ENCODE peak calls at places on chromosome 3, in eight cellular contexts. P is CD8-positive, alpha-beta T cell; Z is body of pancreas; M is prostate gland; G is left ventricle myocardium inferior; D is breast epithelium; T is colonic mucosa; R is bronchial epithelial cell. H is an unnamed sample.

GRCh38 chr3:2870714-2871353 is 239.3 kb downstream of the IL5RA start:
- DNase-seq in P (no peak), Z (no peak), M (no peak), G (no peak), D (no peak), T (no peak), R (peak; percentile 11), H (no peak)

GRCh38 chr3:150917941-150918340 is 12.7 kb upstream of the MINDY4B start:
- DNase-seq in P (no peak), Z (no peak), M (no peak), G (no peak), D (no peak), T (no peak), R (peak; percentile 25), H (no peak)

GRCh38 chr3:169661567-169662214 is 1.8 kb downstream of the MECOM start:
- DNase-seq in P (no peak), Z (peak; percentile 50), M (no peak), G (peak; percentile 41), D (no peak), T (peak; percentile 56), R (peak; percentile 47), H (no peak)

GRCh38 chr3:196097373-196098154 is 15.7 kb upstream of the TFRC start:
- DNase-seq in P (no peak), Z (no peak), M (no peak), G (no peak), D (no peak), T (no peak), R (peak; percentile 40), H (no peak)

GRCh38 chr3:69718832-69719231 is 20.4 kb upstream of the MITF start:
- DNase-seq in P (no peak), Z (no peak), M (no peak), G (no peak), D (no peak), T (no peak), R (no peak), H (no peak)

GRCh38 chr3:127455541-127456450 is 134.7 kb downstream of the TPRA1 start:
- DNase-seq in P (peak; percentile 37), Z (peak; percentile 65), M (peak; percentile 47), G (peak; percentile 60), D (peak; percentile 50), T (peak; percentile 64), R (peak; percentile 34), H (peak; percentile 64)

GRCh38 chr3:45647148-45647619 is 42.0 kb upstream of the SACM1L start:
- DNase-seq in P (no peak), Z (peak; percentile 42), M (peak; percentile 36), G (no peak), D (no peak), T (peak; percentile 53), R (peak; percentile 93), H (no peak)

GRCh38 chr3:35707904-35708303 is 68.6 kb downstream of the ARPP21 start:
- DNase-seq in P (no peak), Z (no peak), M (no peak), G (no peak), D (no peak), T (no peak), R (no peak), H (no peak)

GRCh38 chr3:138118863-138119766 is 3.7 kb upstream of the DZIP1L start:
- DNase-seq in P (peak; percentile 24), Z (peak; percentile 82), M (peak; percentile 68), G (peak; percentile 66), D (peak; percentile 63), T (peak; percentile 75), R (peak; percentile 70), H (peak; percentile 62)

GRCh38 chr3:112446343-112446742 is 52.9 kb downstream of the BTLA start:
- DNase-seq in P (no peak), Z (no peak), M (no peak), G (no peak), D (no peak), T (no peak), R (no peak), H (no peak)

GRCh38 chr3:194306109-194306686 is 44.9 kb downstream of the CPN2 start:
- DNase-seq in P (peak; percentile 47), Z (no peak), M (no peak), G (no peak), D (no peak), T (no peak), R (no peak), H (peak; percentile 98)

GRCh38 chr3:138935864-138936762 is 10.8 kb downstream of the FOXL2 start:
- DNase-seq in P (peak; percentile 75), Z (peak; percentile 83), M (peak; percentile 40), G (peak; percentile 75), D (peak; percentile 47), T (peak; percentile 76), R (no peak), H (peak; percentile 40)

GRCh38 chr3:188568750-188569149 is 414.8 kb downstream of the LPP start:
- DNase-seq in P (no peak), Z (no peak), M (no peak), G (no peak), D (no peak), T (no peak), R (no peak), H (no peak)

GRCh38 chr3:168250415-168250861 is 154.7 kb upstream of the GOLIM4 start:
- DNase-seq in P (no peak), Z (no peak), M (no peak), G (no peak), D (no peak), T (no peak), R (peak; percentile 6), H (no peak)

GRCh38 chr3:139780603-139781002 is 102.8 kb upstream of the NMNAT3 start:
- DNase-seq in P (no peak), Z (no peak), M (no peak), G (no peak), D (no peak), T (no peak), R (no peak), H (no peak)

GRCh38 chr3:25621087-25621486 is 43.6 kb downstream of the TOP2B start:
- DNase-seq in P (no peak), Z (no peak), M (no peak), G (no peak), D (no peak), T (no peak), R (peak; percentile 73), H (no peak)

GRCh38 chr3:25618043-25618442 is 46.7 kb downstream of the TOP2B start:
- DNase-seq in P (no peak), Z (no peak), M (no peak), G (no peak), D (no peak), T (no peak), R (peak; percentile 47), H (no peak)

DNA sequence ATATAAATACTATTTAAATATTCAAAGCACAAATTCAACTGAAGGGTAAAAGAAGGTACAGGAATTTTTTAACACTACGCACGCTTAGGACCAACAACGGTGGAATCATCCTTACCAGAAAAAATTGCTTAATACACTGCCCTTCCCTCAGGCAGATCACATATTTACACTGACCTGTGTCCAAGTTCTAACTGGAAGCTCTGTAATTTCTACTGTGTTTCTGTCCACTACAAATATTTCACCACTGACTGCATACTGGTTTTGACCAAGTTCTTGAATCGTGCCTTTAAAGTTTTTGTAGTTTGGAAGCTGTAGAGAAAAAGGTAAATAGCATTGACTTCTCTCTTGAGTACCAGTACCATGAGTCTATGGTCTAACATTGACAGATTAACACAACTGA is 44.2 kb downstream of the TOP2B start:
- DNase-seq in P (no peak), Z (no peak), M (no peak), G (no peak), D (no peak), T (no peak), R (no peak), H (no peak)
- H3K36me3 ChIP-seq in P (peaks cover 17% of the 10 kb centered on the region), Z (peaks cover 2% of the 10 kb centered on the region), M (no peaks in the 10 kb centered on the region), G (peaks cover 79% of the 10 kb centered on the region), D (peaks cover 5% of the 10 kb centered on the region), T (no peaks in the 10 kb centered on the region), R (peaks cover 4% of the 10 kb centered on the region), H (peaks cover 95% of the 10 kb centered on the region)

DNA sequence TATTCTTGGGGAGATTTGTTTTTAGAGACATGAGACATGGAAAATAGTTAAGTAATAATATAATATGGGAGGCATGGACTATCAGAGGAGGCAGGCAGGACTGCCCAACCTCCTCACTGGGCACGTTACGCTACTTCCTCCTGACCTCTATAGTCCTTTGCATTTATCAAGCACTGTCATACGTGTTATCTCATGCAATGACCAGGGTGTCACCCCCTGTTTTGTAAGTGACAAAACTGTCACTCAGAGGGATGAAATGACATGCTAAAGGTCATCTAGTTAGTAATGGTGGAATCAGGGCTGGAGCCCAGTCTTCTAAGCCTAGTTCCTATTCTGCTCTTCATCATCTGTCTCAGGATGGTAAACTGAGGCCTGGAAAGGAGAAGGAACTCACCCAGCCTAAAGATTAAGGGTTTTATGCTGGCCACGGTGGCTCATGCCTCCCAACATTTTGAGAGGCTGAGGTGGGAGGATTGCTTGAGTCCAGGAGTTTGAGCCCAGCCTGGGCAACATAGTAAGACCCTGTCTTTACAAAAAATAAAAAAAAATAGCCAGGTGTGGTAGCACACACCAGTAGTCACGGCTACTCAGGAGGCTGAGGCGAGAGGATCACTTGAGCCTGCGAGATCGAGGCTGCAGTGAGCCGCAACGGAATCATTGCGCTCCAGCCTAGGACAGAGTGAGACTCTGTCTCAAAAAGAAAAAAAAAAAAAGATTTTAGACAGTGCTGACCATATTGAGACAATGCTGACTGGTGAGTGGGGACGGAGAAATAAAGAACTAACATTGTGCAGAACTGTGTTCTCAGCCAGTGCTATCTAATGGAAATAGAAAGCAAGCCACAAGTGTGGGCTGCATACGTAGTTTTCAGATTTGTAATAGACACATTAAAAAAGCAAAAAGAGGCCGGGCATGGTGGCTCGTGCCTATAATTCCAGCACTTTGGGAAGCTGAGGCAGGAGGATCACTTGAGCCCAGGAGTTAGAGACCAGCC is 67.0 kb downstream of the ST6GAL1 start:
- DNase-seq in P (no peak), Z (no peak), M (no peak), G (no peak), D (no peak), T (no peak), R (no peak), H (no peak)
- H3K4me3 ChIP-seq in P (no peak overlapping the region), Z (no peak overlapping the region), M (no peak overlapping the region), G (no peak overlapping the region), D (no peak overlapping the region), T (no peak overlapping the region), R (no peak overlapping the region), H (no peak overlapping the region)

DNA sequence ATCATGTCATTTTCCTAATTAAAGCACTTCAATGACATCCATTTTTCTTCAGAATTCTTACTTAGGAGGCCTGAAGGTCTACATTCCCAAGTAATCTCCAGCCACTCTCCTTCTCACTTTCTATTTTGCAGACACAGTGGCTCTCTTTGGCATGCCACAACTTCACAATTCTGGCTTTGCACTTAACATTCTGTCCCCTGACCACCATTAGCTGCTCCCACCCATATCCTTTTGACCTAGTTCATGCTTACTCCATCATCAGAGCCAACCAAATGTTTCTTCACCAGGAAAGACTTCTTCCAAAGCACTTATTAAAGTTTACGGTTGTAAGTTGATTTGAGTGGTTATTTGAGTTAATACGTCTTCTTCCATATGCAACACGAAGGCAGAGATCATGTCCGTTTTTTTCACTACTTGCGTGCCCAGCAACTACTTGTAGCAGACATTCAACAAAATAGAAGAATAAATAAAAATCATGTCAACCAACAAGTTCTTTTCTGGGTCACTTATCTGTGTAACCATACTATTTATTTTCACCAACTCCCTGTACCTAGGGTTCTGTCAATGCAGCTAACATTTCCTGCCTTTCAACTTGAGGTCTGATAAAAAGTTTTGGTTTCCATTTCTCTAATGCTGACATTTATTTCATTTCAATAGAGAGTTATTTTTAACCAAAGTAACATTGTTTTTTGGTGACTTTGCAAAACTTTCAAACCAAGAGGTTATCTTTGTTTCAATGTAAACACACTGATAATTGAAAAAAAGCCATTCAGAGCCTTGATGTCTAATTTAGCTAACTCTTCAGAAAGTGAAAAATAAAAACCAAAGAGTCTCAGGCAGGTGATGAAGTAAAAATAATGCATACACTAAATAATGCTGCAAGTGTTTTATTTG is 9.9 kb upstream of the TIPARP start:
- DNase-seq in P (no peak), Z (no peak), M (no peak), G (no peak), D (no peak), T (no peak), R (no peak), H (no peak)
- TF ChIP-seq CTCF in P (no peak), Z (no peak), M (no peak), G (no peak), D (no peak), T (no peak), R (no peak), H (no peak)

GRCh38 chr3:49725906-49726681 is 2.3 kb upstream of the GMPPB start:
- DNase-seq in P (no peak), Z (no peak), M (no peak), G (peak; percentile 12), D (no peak), T (peak; percentile 77), R (no peak), H (peak; percentile 3)
- H3K36me3 ChIP-seq in P (peaks cover 7% of the 10 kb centered on the region), Z (peaks cover 6% of the 10 kb centered on the region), M (no peaks in the 10 kb centered on the region), G (peaks cover 70% of the 10 kb centered on the region), D (no peaks in the 10 kb centered on the region), T (peaks cover 7% of the 10 kb centered on the region), R (peaks cover 18% of the 10 kb centered on the region), H (peaks cover 56% of the 10 kb centered on the region)